ENCODE peak calls at places on chromosome 22, in four cellular contexts. K is NCI-H345, X is neural crest cell, U is T-cell. V is an unnamed sample.

GRCh38 chr22:27780161-27780575 is 21.4 kb downstream of the MN1 start:
- DNase-seq in K (no peak), X (no peak), U (no peak), V (no peak)

GRCh38 chr22:35558031-35558430 is 17.4 kb downstream of the RASD2 start:
- DNase-seq in K (no peak), X (no peak), U (no peak), V (no peak)

GRCh38 chr22:22388055-22388454 is 120.5 kb downstream of the ZNF280B start:
- DNase-seq in K (no peak), X (no peak), U (no peak), V (peak)

GRCh38 chr22:26671317-26672059 is 14.1 kb downstream of the MIAT start:
- DNase-seq in K (peak), X (no peak), U (peak), V (peak)

GRCh38 chr22:24433868-24434471 is 6.6 kb downstream of the ADORA2A start:
- DNase-seq in K (no peak), X (no peak), U (peak), V (no peak)

GRCh38 chr22:37225481-37225880 is 13.2 kb upstream of the SSTR3 start:
- DNase-seq in K (peak), X (no peak), U (no peak), V (peak)

GRCh38 chr22:40031766-40032470 is 37.2 kb downstream of the FAM83F start:
- DNase-seq in K (no peak), X (no peak), U (no peak), V (no peak)

GRCh38 chr22:20514658-20515406 is 7.4 kb downstream of the MED15 start:
- DNase-seq in K (no peak), X (no peak), U (no peak), V (no peak)

GRCh38 chr22:41699264-41700104 is at the start of gene MEI1:
- DNase-seq in K (no peak), X (no peak), U (peak), V (no peak)

GRCh38 chr22:32880906-32881596 is 79.5 kb downstream of the TIMP3 start:
- DNase-seq in K (no peak), X (peak), U (peak), V (peak)

GRCh38 chr22:50396751-50397370 is 53.7 kb downstream of the PPP6R2 start:
- DNase-seq in K (no peak), X (no peak), U (no peak), V (peak)

GRCh38 chr22:37019309-37020191 is at the start of the genes MPST and TST:
- DNase-seq in K (peak), X (peak), U (peak), V (peak)

GRCh38 chr22:48331266-48331665 is 1496.4 kb downstream of the BRD1 start:
- DNase-seq in K (no peak), X (no peak), U (no peak), V (no peak)

GRCh38 chr22:21652547-21653545 is 10.7 kb downstream of the SDF2L1 start:
- DNase-seq in K (no peak), X (peak), U (no peak), V (peak)

GRCh38 chr22:24146791-24147353 is 34.4 kb upstream of the SUSD2 start:
- DNase-seq in K (no peak), X (no peak), U (no peak), V (peak)

GRCh38 chr22:49992921-49993648 is 19.5 kb downstream of the IL17REL start:
- DNase-seq in K (peak), X (no peak), U (peak), V (peak)

GRCh38 chr22:26949193-26949592 is 291.8 kb downstream of the MIAT start:
- DNase-seq in K (no peak), X (peak), U (no peak), V (no peak)

GRCh38 chr22:32991353-32992115 is 66.6 kb downstream of the SYN3 start:
- DNase-seq in K (no peak), X (no peak), U (no peak), V (peak)

GRCh38 chr22:36640106-36640672 is 63.4 kb downstream of the CACNG2 start:
- DNase-seq in K (no peak), X (no peak), U (no peak), V (no peak)

V was measured in NCI-H69.